ENCODE peak calls at places on chromosomes 7 and 10, in five cellular contexts. B, P, Q, F and R are unnamed samples.

GRCh38 chr10:72297968-72298773 is 24.4 kb downstream of the DDIT4 start:
- DNase-seq in B (peak; percentile 98), P (peak; percentile 98), Q (peak; percentile 95), F (peak; percentile 96), R (peak; percentile 95)

GRCh38 chr10:29689001-29689400 is 54.2 kb upstream of the SVIL start:
- DNase-seq in B (no peak), P (peak; percentile 16), Q (peak; percentile 9), F (no peak), R (no peak)

GRCh38 chr7:117249696-117250095 is 73.2 kb downstream of the WNT2 start:
- DNase-seq in B (no peak), P (no peak), Q (no peak), F (no peak), R (no peak)

GRCh38 chr10:114547466-114547865 is 110.6 kb downstream of the ABLIM1 start:
- DNase-seq in B (no peak), P (no peak), Q (no peak), F (peak; percentile 34), R (no peak)

GRCh38 chr7:97118306-97118917 is 914 bp downstream of the SDHAF3 start:
- DNase-seq in B (no peak), P (no peak), Q (peak; percentile 18), F (no peak), R (no peak)

GRCh38 chr10:84270708-84271107 is 25.9 kb downstream of the RGR start:
- DNase-seq in B (no peak), P (no peak), Q (peak; percentile 15), F (no peak), R (no peak)

GRCh38 chr10:124180947-124181549 is 87.7 kb upstream of the CHST15 start:
- DNase-seq in B (no peak), P (no peak), Q (no peak), F (no peak), R (no peak)

GRCh38 chr7:79782906-79783305 is 329.4 kb upstream of the MAGI2 start:
- DNase-seq in B (no peak), P (no peak), Q (no peak), F (no peak), R (no peak)

GRCh38 chr7:115357213-115357999 is 435.5 kb downstream of the MDFIC start:
- DNase-seq in B (peak; percentile 17), P (no peak), Q (no peak), F (no peak), R (no peak)

GRCh38 chr7:105951597-105951996 is 11.5 kb upstream of the CDHR3 start:
- DNase-seq in B (no peak), P (no peak), Q (no peak), F (no peak), R (no peak)

GRCh38 chr10:67815571-67816059 is 22.4 kb downstream of the DNAJC12 start:
- DNase-seq in B (no peak), P (no peak), Q (peak; percentile 34), F (no peak), R (no peak)

GRCh38 chr10:543131-543530 is 146.3 kb downstream of the DIP2C start:
- DNase-seq in B (no peak), P (no peak), Q (no peak), F (no peak), R (no peak)

GRCh38 chr10:93294004-93294403 is 188.1 kb downstream of the MYOF start:
- DNase-seq in B (no peak), P (no peak), Q (no peak), F (no peak), R (no peak)